ENCODE peak calls at places on chromosomes 16 and 17, in eight cellular contexts. Y is GM13976, S is stromal cell of bone marrow, E is heart left ventricle, N is MG63, O is HS-5, K is CMK, W is endothelial cell. D is an unnamed sample.
A peak's percentile ranks its signal among the peaks of the same experiment; 100 is the strongest.

GRCh38 chr17:45775576-45776011 is 8.5 kb upstream of the CRHR1 start:
- DNase-seq in Y (no peak), S (no peak), E (peak; percentile 80), N (peak; percentile 70), O (no peak), K (no peak), W (no peak), D (peak; percentile 61)

GRCh38 chr16:31071861-31072260 is 2.2 kb downstream of the ZNF668 start:
- DNase-seq in Y (no peak), S (peak; percentile 86), E (no peak), N (peak; percentile 63), O (peak; percentile 81), K (no peak), W (no peak), D (no peak)

GRCh38 chr17:39622380-39623006 is 4.3 kb upstream of the PPP1R1B start:
- DNase-seq in Y (no peak), S (no peak), E (no peak), N (no peak), O (no peak), K (no peak), W (no peak), D (no peak)

GRCh38 chr16:67563708-67564468 is 1.6 kb downstream of the CTCF start:
- DNase-seq in Y (no peak), S (peak; percentile 65), E (no peak), N (peak; percentile 21), O (no peak), K (no peak), W (no peak), D (peak; percentile 35)

GRCh38 chr17:8941520-8941919 is 24.0 kb downstream of the PIK3R5 start:
- DNase-seq in Y (peak; percentile 46), S (no peak), E (peak; percentile 74), N (no peak), O (no peak), K (no peak), W (no peak), D (no peak)

GRCh38 chr16:20901441-20902112 is 1.0 kb downstream of the LYRM1 start:
- DNase-seq in Y (peak; percentile 47), S (no peak), E (peak; percentile 68), N (peak; percentile 48), O (no peak), K (no peak), W (peak; percentile 39), D (peak; percentile 57)

GRCh38 chr16:86563489-86564345 is 2.9 kb upstream of the FOXC2 start:
- DNase-seq in Y (peak; percentile 91), S (peak; percentile 77), E (peak; percentile 91), N (peak; percentile 94), O (no peak), K (peak; percentile 51), W (peak; percentile 93), D (peak; percentile 82)

GRCh38 chr17:17590141-17590735 is 1.3 kb downstream of the PEMT start:
- DNase-seq in Y (no peak), S (no peak), E (no peak), N (no peak), O (no peak), K (no peak), W (no peak), D (no peak)

GRCh38 chr17:15123593-15124590 is 141.2 kb downstream of the PMP22 start:
- DNase-seq in Y (no peak), S (peak; percentile 36), E (no peak), N (peak; percentile 89), O (peak; percentile 97), K (no peak), W (no peak), D (no peak)

GRCh38 chr16:79826732-79827514 is 226.4 kb upstream of the MAF start:
- DNase-seq in Y (no peak), S (peak; percentile 24), E (no peak), N (no peak), O (no peak), K (no peak), W (no peak), D (no peak)